ENCODE peak calls at places on chromosomes 7 and 10, in five cellular contexts. T, H, U, Y and D are unnamed samples.

GRCh38 chr7:101998904-101999236 is 181.4 kb downstream of the CUX1 start:
- DNase-seq in T (no peak), H (no peak), U (no peak), Y (no peak), D (no peak)

GRCh38 chr7:25758559-25758958 is 393.4 kb upstream of the NFE2L3 start:
- DNase-seq in T (no peak), H (no peak), U (no peak), Y (no peak), D (no peak)

GRCh38 chr10:29895436-29895835 is 163.9 kb downstream of the JCAD start:
- DNase-seq in T (no peak), H (no peak), U (no peak), Y (peak), D (peak)

GRCh38 chr10:4638116-4638515 is 187.9 kb upstream of the AKR1E2 start:
- DNase-seq in T (no peak), H (no peak), U (no peak), Y (no peak), D (no peak)

GRCh38 chr10:983401-983800 is 4.8 kb upstream of the GTPBP4 start:
- DNase-seq in T (no peak), H (no peak), U (no peak), Y (no peak), D (no peak)

GRCh38 chr7:151599401-151600227 is 79.9 kb upstream of the RHEB start:
- DNase-seq in T (peak), H (no peak), U (no peak), Y (peak), D (peak)

GRCh38 chr7:113907617-113908016 is 11.2 kb downstream of the PPP1R3A start:
- DNase-seq in T (no peak), H (no peak), U (no peak), Y (no peak), D (no peak)

GRCh38 chr10:80443531-80443974 is 10.6 kb upstream of the TSPAN14 start:
- DNase-seq in T (no peak), H (no peak), U (no peak), Y (no peak), D (no peak)

GRCh38 chr10:126188679-126189200 is 199.5 kb downstream of the ADAM12 start:
- DNase-seq in T (no peak), H (no peak), U (no peak), Y (no peak), D (no peak)

GRCh38 chr10:103578782-103579382 is 85.4 kb downstream of the NEURL1 start:
- DNase-seq in T (peak), H (no peak), U (no peak), Y (no peak), D (peak)

GRCh38 chr10:98675902-98676301 is 229.2 kb upstream of the HPS1 start:
- DNase-seq in T (no peak), H (no peak), U (no peak), Y (no peak), D (no peak)

GRCh38 chr10:62856021-62856420 is 39.9 kb upstream of the EGR2 start:
- DNase-seq in T (no peak), H (no peak), U (no peak), Y (no peak), D (no peak)

GRCh38 chr10:60797200-60797599 is 18.9 kb downstream of the CDK1 start:
- DNase-seq in T (no peak), H (no peak), U (no peak), Y (no peak), D (no peak)

GRCh38 chr10:12710594-12711343 is 290.7 kb downstream of the CCDC3 start:
- DNase-seq in T (peak), H (peak), U (peak), Y (peak), D (peak)

GRCh38 chr10:132185601-132186487 is 904 bp upstream of the DPYSL4 start:
- DNase-seq in T (peak), H (no peak), U (peak), Y (peak), D (peak)

GRCh38 chr7:115906690-115907089 is 123.9 kb downstream of the TFEC start:
- DNase-seq in T (no peak), H (no peak), U (no peak), Y (no peak), D (no peak)

GRCh38 chr10:68297264-68297663 is 34.6 kb upstream of the HNRNPH3 start:
- DNase-seq in T (no peak), H (no peak), U (no peak), Y (no peak), D (no peak)

GRCh38 chr10:10930979-10931743 is 86.5 kb upstream of the CELF2 start:
- DNase-seq in T (no peak), H (no peak), U (no peak), Y (no peak), D (peak)

GRCh38 chr10:20891338-20891714 is 5.8 kb downstream of the NEBL start:
- DNase-seq in T (no peak), H (no peak), U (no peak), Y (peak), D (peak)

GRCh38 chr7:157711353-157711888 is 374.6 kb downstream of the DNAJB6 start:
- DNase-seq in T (no peak), H (no peak), U (no peak), Y (no peak), D (no peak)

GRCh38 chr7:3156508-3156907 is 112.8 kb upstream of the CARD11 start:
- DNase-seq in T (no peak), H (no peak), U (no peak), Y (no peak), D (no peak)

GRCh38 chr7:140640727-140641531 is at the start of gene DENND2A:
- DNase-seq in T (no peak), H (peak), U (peak), Y (peak), D (peak)

GRCh38 chr10:102657451-102657850 is 13.2 kb downstream of the TRIM8 start:
- DNase-seq in T (no peak), H (no peak), U (no peak), Y (no peak), D (no peak)

GRCh38 chr7:20651960-20652544 is 36.6 kb downstream of the ABCB5 start:
- DNase-seq in T (no peak), H (no peak), U (no peak), Y (peak), D (peak)

GRCh38 chr7:151172273-151173141 is 5.0 kb upstream of the GBX1 start:
- DNase-seq in T (peak), H (peak), U (peak), Y (peak), D (peak)

GRCh38 chr7:112080974-112081373 is 125.2 kb downstream of the DOCK4 start:
- DNase-seq in T (no peak), H (no peak), U (no peak), Y (peak), D (no peak)

GRCh38 chr7:31744294-31744874 is 57.4 kb downstream of the PPP1R17 start:
- DNase-seq in T (peak), H (peak), U (no peak), Y (peak), D (peak)

GRCh38 chr7:33183504-33183903 is 54.1 kb downstream of the BBS9 start:
- DNase-seq in T (no peak), H (no peak), U (no peak), Y (no peak), D (no peak)

GRCh38 chr7:77685219-77685618 is 11.0 kb upstream of the RSBN1L start:
- DNase-seq in T (peak), H (no peak), U (no peak), Y (no peak), D (peak)

GRCh38 chr7:65307651-65308299 is 65.9 kb upstream of the ZNF92 start:
- DNase-seq in T (peak), H (peak), U (peak), Y (peak), D (peak)

GRCh38 chr7:55188590-55189446 is 170.0 kb downstream of the EGFR start:
- DNase-seq in T (peak), H (no peak), U (no peak), Y (no peak), D (peak)

GRCh38 chr10:116785867-116786266 is 43.5 kb upstream of the HSPA12A start:
- DNase-seq in T (no peak), H (no peak), U (no peak), Y (no peak), D (no peak)

GRCh38 chr10:1406172-1406975 is 331.0 kb downstream of the ADARB2 start:
- DNase-seq in T (no peak), H (no peak), U (no peak), Y (no peak), D (no peak)

GRCh38 chr7:150337179-150337578 is 4.2 kb downstream of the RARRES2 start:
- DNase-seq in T (no peak), H (no peak), U (no peak), Y (no peak), D (no peak)

GRCh38 chr7:155992538-155992937 is 180.3 kb upstream of the SHH start:
- DNase-seq in T (no peak), H (no peak), U (no peak), Y (no peak), D (no peak)

GRCh38 chr7:49660170-49660783 is 113.2 kb upstream of the VWC2 start:
- DNase-seq in T (no peak), H (no peak), U (no peak), Y (no peak), D (no peak)

GRCh38 chr7:25009271-25009670 is 29.3 kb upstream of the OSBPL3 start:
- DNase-seq in T (no peak), H (no peak), U (no peak), Y (peak), D (no peak)

GRCh38 chr7:1639071-1639470 is 31.0 kb upstream of the ELFN1 start:
- DNase-seq in T (no peak), H (no peak), U (no peak), Y (no peak), D (no peak)

GRCh38 chr10:42367532-42368230 is 270.7 kb downstream of the ZNF33B start:
- DNase-seq in T (peak), H (peak), U (no peak), Y (peak), D (no peak)

GRCh38 chr10:93790454-93790853 is 32.7 kb downstream of the LGI1 start:
- DNase-seq in T (no peak), H (no peak), U (no peak), Y (no peak), D (no peak)